ENCODE peak calls at places on chromosomes 4 and X, in five cellular contexts. One of them, this sample, is unnamed.

GRCh38 chr4:128830906-128831525 is 21.5 kb downstream of the JADE1 start:
- DNase-seq in cardiac muscle cell: peak; percentile 24
- DNase-seq in fibroblast of pulmonary artery: no peak
- DNase-seq in mucosa of descending colon: no peak
- DNase-seq in BJ: no peak
- DNase-seq in this sample: no peak

GRCh38 chr4:114043116-114043515 is 63.7 kb upstream of the ARSJ start:
- DNase-seq in cardiac muscle cell: peak; percentile 4
- DNase-seq in fibroblast of pulmonary artery: no peak
- DNase-seq in mucosa of descending colon: no peak
- DNase-seq in BJ: no peak
- DNase-seq in this sample: no peak

GRCh38 chrX:7925867-7926472 is 1.2 kb downstream of the PNPLA4 start:
- DNase-seq in cardiac muscle cell: peak; percentile 75
- DNase-seq in fibroblast of pulmonary artery: peak; percentile 77
- DNase-seq in mucosa of descending colon: peak; percentile 33
- DNase-seq in BJ: peak; percentile 4
- DNase-seq in this sample: peak; percentile 14

GRCh38 chr4:38609614-38610013 is 54.4 kb upstream of the KLF3 start:
- DNase-seq in cardiac muscle cell: no peak
- DNase-seq in fibroblast of pulmonary artery: no peak
- DNase-seq in mucosa of descending colon: no peak
- DNase-seq in BJ: no peak
- DNase-seq in this sample: no peak

GRCh38 chr4:8649631-8650261 is 57.2 kb downstream of the CPZ start:
- DNase-seq in cardiac muscle cell: no peak
- DNase-seq in fibroblast of pulmonary artery: no peak
- DNase-seq in mucosa of descending colon: no peak
- DNase-seq in BJ: no peak
- DNase-seq in this sample: no peak

GRCh38 chr4:92872604-92873003 is 568.8 kb downstream of the GRID2 start:
- DNase-seq in cardiac muscle cell: no peak
- DNase-seq in fibroblast of pulmonary artery: no peak
- DNase-seq in mucosa of descending colon: no peak
- DNase-seq in BJ: no peak
- DNase-seq in this sample: no peak

GRCh38 chr4:112515278-112516075 is 503 bp downstream of the NEUROG2 start:
- DNase-seq in cardiac muscle cell: peak; percentile 40
- DNase-seq in fibroblast of pulmonary artery: peak; percentile 33
- DNase-seq in mucosa of descending colon: peak; percentile 40
- DNase-seq in BJ: no peak
- DNase-seq in this sample: peak; percentile 2

GRCh38 chr4:41683321-41683720 is 65.2 kb downstream of the PHOX2B start:
- DNase-seq in cardiac muscle cell: no peak
- DNase-seq in fibroblast of pulmonary artery: no peak
- DNase-seq in mucosa of descending colon: no peak
- DNase-seq in BJ: peak; percentile 8
- DNase-seq in this sample: no peak

GRCh38 chr4:15765910-15766703 is 12.0 kb upstream of the CD38 start:
- DNase-seq in cardiac muscle cell: no peak
- DNase-seq in fibroblast of pulmonary artery: no peak
- DNase-seq in mucosa of descending colon: no peak
- DNase-seq in BJ: no peak
- DNase-seq in this sample: peak; percentile 68

GRCh38 chrX:70262952-70263567 is 3.1 kb upstream of the P2RY4 start:
- DNase-seq in cardiac muscle cell: peak; percentile 48
- DNase-seq in fibroblast of pulmonary artery: peak; percentile 46
- DNase-seq in mucosa of descending colon: peak; percentile 69
- DNase-seq in BJ: no peak
- DNase-seq in this sample: peak; percentile 40

GRCh38 chr4:64781737-64782326 is 372.6 kb upstream of the TECRL start:
- DNase-seq in cardiac muscle cell: peak; percentile 35
- DNase-seq in fibroblast of pulmonary artery: peak; percentile 55
- DNase-seq in mucosa of descending colon: no peak
- DNase-seq in BJ: no peak
- DNase-seq in this sample: peak; percentile 21

GRCh38 chrX:149819371-149819770 is 37.6 kb downstream of the MAGEA9 start:
- DNase-seq in cardiac muscle cell: no peak
- DNase-seq in fibroblast of pulmonary artery: no peak
- DNase-seq in mucosa of descending colon: no peak
- DNase-seq in BJ: no peak
- DNase-seq in this sample: no peak

GRCh38 chr4:183468210-183469095 is 24.0 kb downstream of the CDKN2AIP start:
- DNase-seq in cardiac muscle cell: peak; percentile 24
- DNase-seq in fibroblast of pulmonary artery: no peak
- DNase-seq in mucosa of descending colon: no peak
- DNase-seq in BJ: no peak
- DNase-seq in this sample: no peak

DNA sequence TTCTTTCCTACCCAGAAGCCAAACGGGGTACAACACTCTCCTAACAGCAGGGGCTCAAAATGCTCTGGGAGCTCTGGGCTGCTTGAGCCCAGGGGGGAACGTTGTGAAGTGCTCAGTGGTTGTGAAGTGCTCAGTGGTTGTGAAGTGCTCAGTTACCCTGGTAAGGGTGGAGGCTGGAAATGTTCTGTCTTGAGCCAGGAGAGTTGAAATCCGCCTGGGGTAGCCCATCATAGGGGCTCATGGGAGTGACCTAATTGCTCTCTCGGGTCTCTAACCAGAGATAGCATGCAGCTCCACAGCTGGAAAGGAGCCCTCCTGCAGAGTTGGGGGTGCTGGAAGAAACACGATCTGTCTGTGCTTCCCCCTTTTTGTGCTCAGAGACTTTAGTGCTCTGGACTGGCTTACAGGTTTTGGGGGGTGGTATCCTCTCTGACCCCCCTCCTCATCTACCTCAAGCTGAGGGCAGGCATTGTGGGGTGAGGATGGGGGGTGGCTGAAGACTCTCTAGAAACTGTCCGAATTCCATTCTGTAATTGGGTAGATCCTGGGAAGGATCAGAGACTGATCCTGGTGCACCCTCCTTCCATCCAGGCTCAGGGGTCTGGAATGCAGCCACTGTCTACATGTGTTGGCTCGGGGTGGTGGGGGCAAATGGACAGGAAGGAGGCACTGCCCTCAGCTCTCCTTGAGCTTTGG is 2.7 kb downstream of the EFNB1 start:
- DNase-seq in cardiac muscle cell: no peak
- DNase-seq in fibroblast of pulmonary artery: no peak
- DNase-seq in mucosa of descending colon: no peak
- DNase-seq in BJ: no peak
- DNase-seq in this sample: no peak
- H3K4me3 ChIP-seq in cardiac muscle cell: peak overlapping the region; percentile 88
- H3K4me3 ChIP-seq in fibroblast of pulmonary artery: peak overlapping the region; percentile 76
- H3K4me3 ChIP-seq in mucosa of descending colon: no peak overlapping the region
- H3K4me3 ChIP-seq in BJ: peak overlapping the region; percentile 68
- H3K4me3 ChIP-seq in this sample: no peak overlapping the region

GRCh38 chrX:107448625-107449468 is 605 bp upstream of the FRMPD3 start:
- DNase-seq in cardiac muscle cell: no peak
- DNase-seq in fibroblast of pulmonary artery: no peak
- DNase-seq in mucosa of descending colon: no peak
- DNase-seq in BJ: no peak
- DNase-seq in this sample: no peak
- TF ChIP-seq CTCF in cardiac muscle cell: no peak
- TF ChIP-seq CTCF in fibroblast of pulmonary artery: no peak
- TF ChIP-seq CTCF in mucosa of descending colon: no peak
- TF ChIP-seq CTCF in BJ: no peak
- TF ChIP-seq CTCF in this sample: peak; percentile 26

GRCh38 chr4:57044996-57045395 is 65.2 kb downstream of the IGFBP7 start:
- DNase-seq in cardiac muscle cell: peak; percentile 50
- DNase-seq in fibroblast of pulmonary artery: peak; percentile 49
- DNase-seq in mucosa of descending colon: no peak
- DNase-seq in BJ: no peak
- DNase-seq in this sample: no peak

GRCh38 chr4:57040510-57040909 is 61.8 kb downstream of the POLR2B start:
- DNase-seq in cardiac muscle cell: no peak
- DNase-seq in fibroblast of pulmonary artery: no peak
- DNase-seq in mucosa of descending colon: no peak
- DNase-seq in BJ: no peak
- DNase-seq in this sample: no peak

GRCh38 chr4:57044279-57044678 is 65.6 kb downstream of the POLR2B start:
- DNase-seq in cardiac muscle cell: no peak
- DNase-seq in fibroblast of pulmonary artery: no peak
- DNase-seq in mucosa of descending colon: no peak
- DNase-seq in BJ: peak; percentile 92
- DNase-seq in this sample: no peak

GRCh38 chr4:57039345-57039744 is 60.6 kb downstream of the POLR2B start:
- DNase-seq in cardiac muscle cell: peak; percentile 29
- DNase-seq in fibroblast of pulmonary artery: no peak
- DNase-seq in mucosa of descending colon: no peak
- DNase-seq in BJ: no peak
- DNase-seq in this sample: no peak

GRCh38 chr4:57043304-57044251 is 64.9 kb downstream of the POLR2B start:
- DNase-seq in cardiac muscle cell: peak; percentile 91
- DNase-seq in fibroblast of pulmonary artery: peak; percentile 82
- DNase-seq in mucosa of descending colon: no peak
- DNase-seq in BJ: no peak
- DNase-seq in this sample: no peak
- H3K4me3 ChIP-seq in cardiac muscle cell: no peak overlapping the region
- H3K4me3 ChIP-seq in fibroblast of pulmonary artery: no peak overlapping the region
- H3K4me3 ChIP-seq in mucosa of descending colon: no peak overlapping the region
- H3K4me3 ChIP-seq in BJ: no peak overlapping the region
- H3K4me3 ChIP-seq in this sample: no peak overlapping the region

GRCh38 chr4:150814873-150815272 is 200.2 kb downstream of the LRBA start:
- DNase-seq in cardiac muscle cell: no peak
- DNase-seq in fibroblast of pulmonary artery: no peak
- DNase-seq in mucosa of descending colon: no peak
- DNase-seq in BJ: no peak
- DNase-seq in this sample: no peak
- TF ChIP-seq CTCF in cardiac muscle cell: peak; percentile 14
- TF ChIP-seq CTCF in fibroblast of pulmonary artery: no peak
- TF ChIP-seq CTCF in mucosa of descending colon: no peak
- TF ChIP-seq CTCF in BJ: no peak
- TF ChIP-seq CTCF in this sample: peak; percentile 5

GRCh38 chr4:107034091-107034698 is 1.9 kb downstream of the DKK2 start:
- DNase-seq in cardiac muscle cell: peak; percentile 26
- DNase-seq in fibroblast of pulmonary artery: no peak
- DNase-seq in mucosa of descending colon: peak; percentile 23
- DNase-seq in BJ: no peak
- DNase-seq in this sample: no peak
- H3K4me3 ChIP-seq in cardiac muscle cell: peak overlapping the region; percentile 28
- H3K4me3 ChIP-seq in fibroblast of pulmonary artery: no peak overlapping the region
- H3K4me3 ChIP-seq in mucosa of descending colon: no peak overlapping the region
- H3K4me3 ChIP-seq in BJ: peak overlapping the region; percentile 16
- H3K4me3 ChIP-seq in this sample: no peak overlapping the region

GRCh38 chrX:46607916-46608315 is 34.4 kb downstream of the CHST7 start:
- DNase-seq in cardiac muscle cell: no peak
- DNase-seq in fibroblast of pulmonary artery: no peak
- DNase-seq in mucosa of descending colon: no peak
- DNase-seq in BJ: no peak
- DNase-seq in this sample: no peak
- TF ChIP-seq CTCF in cardiac muscle cell: no peak
- TF ChIP-seq CTCF in fibroblast of pulmonary artery: no peak
- TF ChIP-seq CTCF in mucosa of descending colon: no peak
- TF ChIP-seq CTCF in BJ: no peak
- TF ChIP-seq CTCF in this sample: no peak

DNA sequence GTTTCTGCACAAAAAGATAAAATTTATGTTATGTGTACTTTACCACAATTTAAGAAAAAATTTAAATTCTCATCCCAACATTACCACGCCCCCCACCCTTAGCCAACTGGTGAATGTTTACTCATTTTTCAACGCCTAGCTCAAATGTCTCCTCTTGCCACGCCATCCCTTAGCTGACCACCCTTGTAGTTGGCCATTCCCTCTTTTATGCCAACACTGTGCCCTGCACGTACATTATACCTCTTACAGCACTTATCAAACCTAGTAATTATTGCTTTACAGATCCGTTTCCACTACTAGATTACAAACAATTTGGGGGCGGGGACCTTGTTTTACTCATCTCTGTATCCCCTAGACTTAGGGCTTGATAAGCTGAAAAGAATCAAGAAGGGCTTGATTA is 644 bp downstream of the ERCC6L start:
- DNase-seq in cardiac muscle cell: no peak
- DNase-seq in fibroblast of pulmonary artery: no peak
- DNase-seq in mucosa of descending colon: no peak
- DNase-seq in BJ: no peak
- DNase-seq in this sample: no peak
- H3K4me3 ChIP-seq in cardiac muscle cell: peak overlapping the region; percentile 26
- H3K4me3 ChIP-seq in fibroblast of pulmonary artery: peak overlapping the region; percentile 51
- H3K4me3 ChIP-seq in mucosa of descending colon: no peak overlapping the region
- H3K4me3 ChIP-seq in BJ: peak overlapping the region; percentile 40
- H3K4me3 ChIP-seq in this sample: peak overlapping the region; percentile 76

DNA sequence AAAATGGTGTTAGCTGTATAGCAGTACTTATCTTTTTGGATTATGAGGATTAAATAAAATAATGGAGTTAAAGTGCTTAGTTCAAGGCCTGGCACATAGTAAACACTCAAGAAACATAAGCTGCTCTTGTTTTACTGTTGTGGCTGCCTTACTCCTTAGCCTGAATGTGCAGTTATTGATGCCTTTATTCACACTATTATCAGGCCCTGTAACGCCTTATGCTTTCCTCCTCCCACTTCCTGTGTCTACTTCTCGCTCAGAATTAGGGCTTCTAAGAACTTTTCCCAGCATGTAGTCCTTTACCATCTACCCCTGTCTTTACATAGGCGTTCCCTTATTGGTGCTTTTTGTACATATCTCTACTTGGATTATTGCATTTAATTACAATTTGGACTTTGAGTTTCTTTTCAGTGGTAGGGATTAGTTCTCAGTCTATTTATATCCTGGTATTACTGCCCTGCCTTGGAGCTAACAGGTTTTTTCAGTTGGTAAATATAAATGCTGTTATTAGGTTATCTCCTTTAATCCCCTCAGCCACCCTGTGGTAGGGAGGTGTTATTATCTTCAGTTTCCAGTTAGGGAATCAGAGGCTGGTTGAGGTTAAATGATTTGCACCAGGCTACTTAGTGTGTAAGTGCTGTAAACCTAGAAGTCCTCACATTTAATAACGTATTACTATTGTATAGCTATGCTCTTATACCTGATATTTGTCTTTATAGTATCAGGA is 83.9 kb downstream of the RBPJ start:
- DNase-seq in cardiac muscle cell: no peak
- DNase-seq in fibroblast of pulmonary artery: no peak
- DNase-seq in mucosa of descending colon: no peak
- DNase-seq in BJ: no peak
- DNase-seq in this sample: no peak
- TF ChIP-seq CTCF in cardiac muscle cell: no peak
- TF ChIP-seq CTCF in fibroblast of pulmonary artery: no peak
- TF ChIP-seq CTCF in mucosa of descending colon: no peak
- TF ChIP-seq CTCF in BJ: no peak
- TF ChIP-seq CTCF in this sample: peak; percentile 36

DNA sequence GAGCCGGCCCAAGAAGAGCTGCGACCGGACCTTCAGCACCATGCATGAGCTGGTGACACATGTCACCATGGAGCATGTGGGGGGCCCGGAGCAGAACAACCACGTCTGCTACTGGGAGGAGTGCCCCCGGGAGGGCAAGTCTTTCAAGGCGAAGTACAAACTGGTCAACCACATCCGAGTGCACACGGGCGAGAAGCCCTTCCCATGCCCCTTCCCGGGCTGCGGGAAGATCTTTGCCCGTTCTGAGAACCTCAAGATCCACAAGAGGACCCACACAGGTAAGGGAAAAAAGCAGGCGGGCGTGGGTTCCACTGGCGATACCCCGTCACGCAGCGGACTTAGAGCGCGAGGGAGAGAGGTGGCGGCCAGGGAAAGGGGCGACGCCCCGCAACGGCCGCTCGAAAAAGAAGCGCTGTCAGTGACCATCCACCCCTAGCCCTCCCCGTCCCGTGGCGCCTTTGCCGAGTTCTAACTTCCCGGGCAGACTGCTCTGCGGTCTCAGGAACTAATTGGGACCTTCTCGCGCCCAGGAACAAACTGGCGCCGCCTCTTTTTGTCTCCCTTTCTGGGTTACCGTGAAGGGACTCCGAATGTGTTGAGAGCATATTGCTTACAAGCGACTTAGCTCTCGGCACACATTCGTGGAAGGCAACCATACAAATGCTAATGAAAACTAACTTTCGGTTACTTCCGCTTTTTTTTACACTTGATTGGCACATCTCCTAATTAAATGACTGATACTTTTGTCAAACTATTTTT is 1.7 kb downstream of the ZIC3 start:
- DNase-seq in cardiac muscle cell: no peak
- DNase-seq in fibroblast of pulmonary artery: no peak
- DNase-seq in mucosa of descending colon: no peak
- DNase-seq in BJ: no peak
- DNase-seq in this sample: no peak
- H3K4me3 ChIP-seq in cardiac muscle cell: peak overlapping the region; percentile 55
- H3K4me3 ChIP-seq in fibroblast of pulmonary artery: no peak overlapping the region
- H3K4me3 ChIP-seq in mucosa of descending colon: no peak overlapping the region
- H3K4me3 ChIP-seq in BJ: no peak overlapping the region
- H3K4me3 ChIP-seq in this sample: no peak overlapping the region

This sample was measured in LNCaP clone FGC.